ENCODE peak calls at places on chromosomes 1 and 21, in four cellular contexts. One of them, this sample, is unnamed.
A peak's percentile ranks its signal among the peaks of the same experiment; 100 is the strongest.

GRCh38 chr1:99548924-99549605 is 96.8 kb upstream of the PALMD start:
- DNase-seq in nephron progenitor cell: no peak
- DNase-seq in mucosa of descending colon: no peak
- DNase-seq in heart left ventricle: peak; percentile 84
- DNase-seq in this sample: no peak

GRCh38 chr21:39127506-39127905 is 55.7 kb downstream of the PSMG1 start:
- DNase-seq in nephron progenitor cell: no peak
- DNase-seq in heart left ventricle: no peak
- DNase-seq in mucosa of descending colon: no peak
- DNase-seq in this sample: no peak

GRCh38 chr1:213264534-213264933 is 213.5 kb downstream of the RPS6KC1 start:
- DNase-seq in nephron progenitor cell: no peak
- DNase-seq in heart left ventricle: no peak
- DNase-seq in mucosa of descending colon: no peak
- DNase-seq in this sample: no peak

GRCh38 chr1:207152792-207153434 is 48.9 kb downstream of the C4BPA start:
- DNase-seq in heart left ventricle: no peak
- DNase-seq in nephron progenitor cell: no peak
- DNase-seq in mucosa of descending colon: no peak
- DNase-seq in this sample: no peak

GRCh38 chr1:170494369-170494768 is 37.6 kb upstream of the GORAB start:
- DNase-seq in mucosa of descending colon: no peak
- DNase-seq in nephron progenitor cell: no peak
- DNase-seq in heart left ventricle: peak; percentile 37
- DNase-seq in this sample: no peak

GRCh38 chr1:167175901-167176300 is 44.8 kb upstream of the POU2F1 start:
- DNase-seq in mucosa of descending colon: no peak
- DNase-seq in heart left ventricle: no peak
- DNase-seq in nephron progenitor cell: no peak
- DNase-seq in this sample: no peak

GRCh38 chr21:43972850-43973633 is 39.1 kb upstream of the TRAPPC10 start:
- DNase-seq in nephron progenitor cell: no peak
- DNase-seq in mucosa of descending colon: peak; percentile 31
- DNase-seq in heart left ventricle: no peak
- DNase-seq in this sample: no peak

GRCh38 chr21:38263493-38263892 is 6.7 kb downstream of the KCNJ15 start:
- DNase-seq in nephron progenitor cell: no peak
- DNase-seq in heart left ventricle: no peak
- DNase-seq in mucosa of descending colon: no peak
- DNase-seq in this sample: no peak

GRCh38 chr1:55127827-55128343 is 87.3 kb downstream of the USP24 start:
- DNase-seq in heart left ventricle: no peak
- DNase-seq in mucosa of descending colon: no peak
- DNase-seq in nephron progenitor cell: no peak
- DNase-seq in this sample: no peak